ENCODE peak calls at places on chromosomes 16 and 17, in seven cellular contexts. V, U, J, Y, F, Q and T are unnamed samples.

GRCh38 chr17:44374306-44375195 is 10.9 kb upstream of the FAM171A2 start:
- DNase-seq in V (no peak), U (no peak), J (no peak), Y (peak; percentile 53), F (no peak), Q (no peak), T (no peak)

GRCh38 chr17:37759014-37759637 is 14.3 kb upstream of the HNF1B start:
- DNase-seq in V (no peak), U (no peak), J (no peak), Y (no peak), F (no peak), Q (no peak), T (no peak)

GRCh38 chr16:50611332-50611934 is 63.2 kb downstream of the NKD1 start:
- DNase-seq in V (peak; percentile 79), U (peak; percentile 17), J (no peak), Y (no peak), F (no peak), Q (no peak), T (no peak)

GRCh38 chr17:5585814-5586558 is 1.7 kb upstream of the NLRP1 start:
- DNase-seq in V (no peak), U (peak; percentile 14), J (no peak), Y (no peak), F (no peak), Q (no peak), T (peak; percentile 69)

GRCh38 chr16:61555718-61556441 is 480.4 kb downstream of the CDH8 start:
- DNase-seq in V (no peak), U (no peak), J (no peak), Y (no peak), F (no peak), Q (no peak), T (no peak)

GRCh38 chr16:88988980-88989791 is 12.2 kb upstream of the CBFA2T3 start:
- DNase-seq in V (no peak), U (no peak), J (no peak), Y (no peak), F (no peak), Q (no peak), T (no peak)

GRCh38 chr17:41500131-41500911 is 5.1 kb downstream of the KRT13 start:
- DNase-seq in V (no peak), U (peak; percentile 38), J (no peak), Y (no peak), F (no peak), Q (no peak), T (no peak)

GRCh38 chr17:44529864-44530263 is 26.7 kb upstream of the GPATCH8 start:
- DNase-seq in V (no peak), U (no peak), J (no peak), Y (no peak), F (no peak), Q (no peak), T (peak; percentile 24)

GRCh38 chr17:14672830-14673229 is 371.9 kb downstream of the HS3ST3B1 start:
- DNase-seq in V (peak; percentile 64), U (peak; percentile 84), J (no peak), Y (peak; percentile 49), F (no peak), Q (no peak), T (peak; percentile 43)

GRCh38 chr16:78562650-78563049 is 463.2 kb downstream of the WWOX start:
- DNase-seq in V (no peak), U (no peak), J (no peak), Y (no peak), F (no peak), Q (no peak), T (no peak)

DNA sequence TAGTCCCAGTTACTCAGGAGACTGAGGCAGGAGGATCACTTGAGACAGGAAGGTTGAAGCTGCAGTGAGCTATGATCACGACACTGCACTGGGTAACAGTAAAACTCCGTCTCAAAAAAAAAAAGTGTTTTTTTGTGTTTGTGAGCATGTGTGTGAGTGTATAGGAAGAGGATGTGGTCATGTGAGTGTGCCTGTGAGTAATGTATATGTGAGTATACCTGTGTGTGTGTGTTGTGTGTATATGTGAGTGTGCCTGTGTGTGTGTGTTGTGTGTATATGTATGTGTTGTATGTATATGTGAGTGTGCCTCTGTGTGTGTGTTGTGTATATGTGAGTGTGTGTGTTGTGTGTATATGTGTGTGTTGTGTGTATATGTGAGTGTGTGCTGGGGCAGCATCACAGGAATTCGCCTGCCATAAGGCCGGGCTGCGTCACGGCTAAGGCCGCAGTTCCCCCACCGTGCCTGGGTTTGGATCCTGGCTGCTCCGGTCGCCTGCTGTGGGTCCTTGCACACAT is 21.4 kb upstream of the NPTX1 start:
- DNase-seq in V (no peak), U (no peak), J (no peak), Y (no peak), F (no peak), Q (no peak), T (no peak)
- H3K27ac ChIP-seq in V (no peak overlapping the region), U (no peak overlapping the region), J (peak overlapping the region; percentile 46), Y (no peak overlapping the region), F (no peak overlapping the region), Q (no peak overlapping the region), T (no peak overlapping the region)

GRCh38 chr16:87844809-87845208 is 24.5 kb downstream of the SLC7A5 start:
- DNase-seq in V (no peak), U (no peak), J (no peak), Y (no peak), F (no peak), Q (no peak), T (no peak)
- H3K27ac ChIP-seq in V (no peak overlapping the region), U (no peak overlapping the region), J (no peak overlapping the region), Y (no peak overlapping the region), F (peak overlapping the region; percentile 21), Q (no peak overlapping the region), T (peak overlapping the region; percentile 14)

DNA sequence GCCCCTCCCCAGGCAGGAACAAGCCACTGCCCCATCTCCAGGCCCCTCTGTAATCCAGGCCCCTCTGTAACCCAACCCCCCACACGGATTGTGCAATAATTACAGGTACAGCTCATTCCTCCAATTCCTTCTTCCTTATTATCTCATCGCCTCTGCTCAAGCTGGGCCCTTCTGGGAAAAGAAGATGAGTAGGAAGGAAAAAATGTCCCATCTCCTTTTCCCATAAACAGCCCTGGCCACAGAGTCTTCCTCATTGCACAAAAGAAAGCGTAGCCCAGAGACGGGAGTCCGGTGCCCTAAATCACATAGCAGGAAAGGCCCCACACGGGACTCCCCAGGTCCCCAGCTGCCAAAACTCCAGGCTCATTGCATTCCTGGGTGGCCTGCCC is 3.6 kb upstream of the LITAFD start:
- DNase-seq in V (no peak), U (peak; percentile 95), J (no peak), Y (no peak), F (peak; percentile 66), Q (no peak), T (no peak)
- H3K27ac ChIP-seq in V (no peak overlapping the region), U (peak overlapping the region; percentile 93), J (peak overlapping the region; percentile 22), Y (no peak overlapping the region), F (peak overlapping the region; percentile 93), Q (no peak overlapping the region), T (peak overlapping the region; percentile 80)

GRCh38 chr16:5841934-5842333 is 744.3 kb upstream of the EEF2KMT start:
- DNase-seq in V (no peak), U (no peak), J (no peak), Y (no peak), F (no peak), Q (no peak), T (peak; percentile 14)

GRCh38 chr16:5836979-5837670 is 739.5 kb upstream of the EEF2KMT start:
- DNase-seq in V (no peak), U (no peak), J (no peak), Y (no peak), F (no peak), Q (no peak), T (no peak)

GRCh38 chr16:5838071-5838470 is 740.5 kb upstream of the EEF2KMT start:
- DNase-seq in V (no peak), U (no peak), J (no peak), Y (no peak), F (no peak), Q (no peak), T (no peak)

GRCh38 chr16:5838725-5839124 is 741.1 kb upstream of the EEF2KMT start:
- DNase-seq in V (no peak), U (no peak), J (no peak), Y (no peak), F (no peak), Q (no peak), T (no peak)
- H3K27ac ChIP-seq in V (no peak overlapping the region), U (no peak overlapping the region), J (no peak overlapping the region), Y (no peak overlapping the region), F (no peak overlapping the region), Q (no peak overlapping the region), T (no peak overlapping the region)

DNA sequence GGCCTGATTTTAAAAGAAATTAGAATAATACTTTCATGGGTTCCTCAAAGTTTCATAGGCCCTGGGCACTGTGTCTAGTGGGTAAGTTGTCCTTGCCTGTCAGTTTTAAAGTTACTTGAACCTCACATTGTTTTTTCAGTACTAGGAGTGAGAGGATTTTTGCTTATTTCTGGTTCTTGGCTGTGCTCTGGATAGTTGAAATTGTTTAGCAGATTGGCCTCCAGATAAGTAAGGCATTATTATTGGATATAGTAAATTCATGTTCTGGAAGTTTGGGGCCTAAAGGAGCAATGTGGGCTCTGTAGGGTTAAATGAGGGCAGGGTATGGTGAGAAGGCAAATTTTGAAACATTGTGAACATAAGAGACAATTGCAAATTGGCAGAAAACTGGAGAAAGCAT is 78.5 kb downstream of the WNT3 start:
- DNase-seq in V (no peak), U (no peak), J (no peak), Y (no peak), F (no peak), Q (no peak), T (no peak)
- H3K27ac ChIP-seq in V (no peak overlapping the region), U (no peak overlapping the region), J (no peak overlapping the region), Y (no peak overlapping the region), F (no peak overlapping the region), Q (no peak overlapping the region), T (no peak overlapping the region)

GRCh38 chr17:39852239-39852638 is 11.9 kb downstream of the IKZF3 start:
- DNase-seq in V (no peak), U (no peak), J (no peak), Y (no peak), F (no peak), Q (no peak), T (no peak)
- H3K27ac ChIP-seq in V (no peak overlapping the region), U (no peak overlapping the region), J (no peak overlapping the region), Y (no peak overlapping the region), F (no peak overlapping the region), Q (no peak overlapping the region), T (no peak overlapping the region)